ENCODE peak calls at places on chromosomes 2 and 18, in six cellular contexts. One of them, this sample, is unnamed.

GRCh38 chr18:48848641-48849143 is 102.1 kb downstream of the SMAD7 start:
- DNase-seq in central memory CD4-positive, alpha-beta T cell: no peak
- DNase-seq in activated naive CD4-positive, alpha-beta T cell treated with Interleukin-2 at 50 U/mL for 16 hours: no peak
- DNase-seq in lung: no peak
- DNase-seq in occipital lobe: no peak
- DNase-seq in renal cortical epithelial cell: peak
- DNase-seq in this sample: no peak

GRCh38 chr18:13161276-13161899 is 57.2 kb upstream of the LDLRAD4 start:
- DNase-seq in central memory CD4-positive, alpha-beta T cell: no peak
- DNase-seq in activated naive CD4-positive, alpha-beta T cell treated with Interleukin-2 at 50 U/mL for 16 hours: no peak
- DNase-seq in lung: no peak
- DNase-seq in occipital lobe: no peak
- DNase-seq in renal cortical epithelial cell: no peak
- DNase-seq in this sample: no peak

GRCh38 chr2:233976690-233977294 is 59.6 kb downstream of the TRPM8 start:
- DNase-seq in central memory CD4-positive, alpha-beta T cell: peak
- DNase-seq in activated naive CD4-positive, alpha-beta T cell treated with Interleukin-2 at 50 U/mL for 16 hours: no peak
- DNase-seq in lung: no peak
- DNase-seq in occipital lobe: no peak
- DNase-seq in renal cortical epithelial cell: peak
- DNase-seq in this sample: peak

GRCh38 chr2:220966636-220967035 is 605.5 kb downstream of the EPHA4 start:
- DNase-seq in central memory CD4-positive, alpha-beta T cell: no peak
- DNase-seq in activated naive CD4-positive, alpha-beta T cell treated with Interleukin-2 at 50 U/mL for 16 hours: no peak
- DNase-seq in lung: no peak
- DNase-seq in occipital lobe: no peak
- DNase-seq in renal cortical epithelial cell: peak
- DNase-seq in this sample: peak

GRCh38 chr2:71992036-71992435 is 155.6 kb downstream of the CYP26B1 start:
- DNase-seq in central memory CD4-positive, alpha-beta T cell: no peak
- DNase-seq in activated naive CD4-positive, alpha-beta T cell treated with Interleukin-2 at 50 U/mL for 16 hours: no peak
- DNase-seq in lung: no peak
- DNase-seq in occipital lobe: no peak
- DNase-seq in renal cortical epithelial cell: no peak
- DNase-seq in this sample: no peak

GRCh38 chr18:58320907-58321561 is 277.0 kb downstream of the NEDD4L start:
- DNase-seq in central memory CD4-positive, alpha-beta T cell: no peak
- DNase-seq in activated naive CD4-positive, alpha-beta T cell treated with Interleukin-2 at 50 U/mL for 16 hours: no peak
- DNase-seq in lung: no peak
- DNase-seq in occipital lobe: no peak
- DNase-seq in renal cortical epithelial cell: no peak
- DNase-seq in this sample: no peak

GRCh38 chr2:43605079-43605655 is 9.3 kb upstream of the THADA start:
- DNase-seq in central memory CD4-positive, alpha-beta T cell: no peak
- DNase-seq in activated naive CD4-positive, alpha-beta T cell treated with Interleukin-2 at 50 U/mL for 16 hours: peak
- DNase-seq in lung: no peak
- DNase-seq in occipital lobe: peak
- DNase-seq in renal cortical epithelial cell: peak
- DNase-seq in this sample: peak

GRCh38 chr2:218782529-218782845 is 540 bp downstream of the CYP27A1 start:
- DNase-seq in central memory CD4-positive, alpha-beta T cell: no peak
- DNase-seq in activated naive CD4-positive, alpha-beta T cell treated with Interleukin-2 at 50 U/mL for 16 hours: no peak
- DNase-seq in lung: no peak
- DNase-seq in occipital lobe: no peak
- DNase-seq in renal cortical epithelial cell: no peak
- DNase-seq in this sample: no peak

GRCh38 chr2:236239276-236240065 is 24.7 kb downstream of the ASB18 start:
- DNase-seq in central memory CD4-positive, alpha-beta T cell: no peak
- DNase-seq in activated naive CD4-positive, alpha-beta T cell treated with Interleukin-2 at 50 U/mL for 16 hours: no peak
- DNase-seq in lung: no peak
- DNase-seq in occipital lobe: no peak
- DNase-seq in renal cortical epithelial cell: no peak
- DNase-seq in this sample: no peak

GRCh38 chr18:66838340-66838987 is 234.6 kb upstream of the CDH19 start:
- DNase-seq in central memory CD4-positive, alpha-beta T cell: no peak
- DNase-seq in activated naive CD4-positive, alpha-beta T cell treated with Interleukin-2 at 50 U/mL for 16 hours: no peak
- DNase-seq in lung: no peak
- DNase-seq in occipital lobe: no peak
- DNase-seq in renal cortical epithelial cell: no peak
- DNase-seq in this sample: no peak

GRCh38 chr2:189024861-189025618 is 50.9 kb downstream of the COL3A1 start:
- DNase-seq in central memory CD4-positive, alpha-beta T cell: no peak
- DNase-seq in activated naive CD4-positive, alpha-beta T cell treated with Interleukin-2 at 50 U/mL for 16 hours: no peak
- DNase-seq in lung: no peak
- DNase-seq in occipital lobe: no peak
- DNase-seq in renal cortical epithelial cell: no peak
- DNase-seq in this sample: no peak

GRCh38 chr18:49020129-49020528 is 69.4 kb upstream of the SMAD7 start:
- DNase-seq in central memory CD4-positive, alpha-beta T cell: no peak
- DNase-seq in activated naive CD4-positive, alpha-beta T cell treated with Interleukin-2 at 50 U/mL for 16 hours: no peak
- DNase-seq in lung: no peak
- DNase-seq in occipital lobe: no peak
- DNase-seq in renal cortical epithelial cell: no peak
- DNase-seq in this sample: no peak

GRCh38 chr2:223797811-223798721 is 39.3 kb downstream of the AP1S3 start:
- DNase-seq in central memory CD4-positive, alpha-beta T cell: no peak
- DNase-seq in activated naive CD4-positive, alpha-beta T cell treated with Interleukin-2 at 50 U/mL for 16 hours: no peak
- DNase-seq in lung: no peak
- DNase-seq in occipital lobe: no peak
- DNase-seq in renal cortical epithelial cell: peak
- DNase-seq in this sample: peak

GRCh38 chr2:24883946-24884345 is 36.1 kb downstream of the ADCY3 start:
- DNase-seq in central memory CD4-positive, alpha-beta T cell: no peak
- DNase-seq in activated naive CD4-positive, alpha-beta T cell treated with Interleukin-2 at 50 U/mL for 16 hours: no peak
- DNase-seq in lung: no peak
- DNase-seq in occipital lobe: no peak
- DNase-seq in renal cortical epithelial cell: peak
- DNase-seq in this sample: no peak

GRCh38 chr2:67290451-67290991 is 106.6 kb upstream of the ETAA1 start:
- DNase-seq in central memory CD4-positive, alpha-beta T cell: no peak
- DNase-seq in activated naive CD4-positive, alpha-beta T cell treated with Interleukin-2 at 50 U/mL for 16 hours: no peak
- DNase-seq in lung: no peak
- DNase-seq in occipital lobe: no peak
- DNase-seq in renal cortical epithelial cell: peak
- DNase-seq in this sample: peak

GRCh38 chr2:137187258-137187657 is 421.9 kb downstream of the THSD7B start:
- DNase-seq in central memory CD4-positive, alpha-beta T cell: no peak
- DNase-seq in activated naive CD4-positive, alpha-beta T cell treated with Interleukin-2 at 50 U/mL for 16 hours: no peak
- DNase-seq in lung: no peak
- DNase-seq in occipital lobe: no peak
- DNase-seq in renal cortical epithelial cell: no peak
- DNase-seq in this sample: no peak

GRCh38 chr18:22108674-22109073 is 60.7 kb upstream of the GATA6 start:
- DNase-seq in central memory CD4-positive, alpha-beta T cell: no peak
- DNase-seq in activated naive CD4-positive, alpha-beta T cell treated with Interleukin-2 at 50 U/mL for 16 hours: no peak
- DNase-seq in lung: no peak
- DNase-seq in occipital lobe: no peak
- DNase-seq in renal cortical epithelial cell: peak
- DNase-seq in this sample: no peak

GRCh38 chr2:12941203-12941602 is 224.5 kb downstream of the TRIB2 start:
- DNase-seq in central memory CD4-positive, alpha-beta T cell: no peak
- DNase-seq in activated naive CD4-positive, alpha-beta T cell treated with Interleukin-2 at 50 U/mL for 16 hours: no peak
- DNase-seq in lung: no peak
- DNase-seq in occipital lobe: no peak
- DNase-seq in renal cortical epithelial cell: no peak
- DNase-seq in this sample: no peak

GRCh38 chr2:62369549-62370164 is 136.3 kb downstream of the TMEM17 start:
- DNase-seq in central memory CD4-positive, alpha-beta T cell: no peak
- DNase-seq in activated naive CD4-positive, alpha-beta T cell treated with Interleukin-2 at 50 U/mL for 16 hours: no peak
- DNase-seq in lung: no peak
- DNase-seq in occipital lobe: no peak
- DNase-seq in renal cortical epithelial cell: peak
- DNase-seq in this sample: no peak

GRCh38 chr2:159497256-159497655 is 119.1 kb downstream of the BAZ2B start:
- DNase-seq in central memory CD4-positive, alpha-beta T cell: no peak
- DNase-seq in activated naive CD4-positive, alpha-beta T cell treated with Interleukin-2 at 50 U/mL for 16 hours: no peak
- DNase-seq in lung: no peak
- DNase-seq in occipital lobe: no peak
- DNase-seq in renal cortical epithelial cell: peak
- DNase-seq in this sample: peak

GRCh38 chr2:133253793-133254192 is 314.5 kb downstream of the NCKAP5 start:
- DNase-seq in central memory CD4-positive, alpha-beta T cell: no peak
- DNase-seq in activated naive CD4-positive, alpha-beta T cell treated with Interleukin-2 at 50 U/mL for 16 hours: no peak
- DNase-seq in lung: no peak
- DNase-seq in occipital lobe: no peak
- DNase-seq in renal cortical epithelial cell: no peak
- DNase-seq in this sample: peak

GRCh38 chr2:240956161-240956934 is 42.1 kb upstream of the SNED1 start:
- DNase-seq in central memory CD4-positive, alpha-beta T cell: no peak
- DNase-seq in activated naive CD4-positive, alpha-beta T cell treated with Interleukin-2 at 50 U/mL for 16 hours: no peak
- DNase-seq in lung: no peak
- DNase-seq in occipital lobe: no peak
- DNase-seq in renal cortical epithelial cell: no peak
- DNase-seq in this sample: no peak

GRCh38 chr2:121599963-121600651 is 49.2 kb downstream of the CLASP1 start:
- DNase-seq in central memory CD4-positive, alpha-beta T cell: no peak
- DNase-seq in activated naive CD4-positive, alpha-beta T cell treated with Interleukin-2 at 50 U/mL for 16 hours: no peak
- DNase-seq in lung: no peak
- DNase-seq in occipital lobe: no peak
- DNase-seq in renal cortical epithelial cell: no peak
- DNase-seq in this sample: no peak

GRCh38 chr2:38512211-38512610 is 90.5 kb downstream of the HNRNPLL start:
- DNase-seq in central memory CD4-positive, alpha-beta T cell: no peak
- DNase-seq in activated naive CD4-positive, alpha-beta T cell treated with Interleukin-2 at 50 U/mL for 16 hours: no peak
- DNase-seq in lung: no peak
- DNase-seq in occipital lobe: no peak
- DNase-seq in renal cortical epithelial cell: no peak
- DNase-seq in this sample: no peak

GRCh38 chr2:215607790-215608189 is 171.9 kb upstream of the FN1 start:
- DNase-seq in central memory CD4-positive, alpha-beta T cell: no peak
- DNase-seq in activated naive CD4-positive, alpha-beta T cell treated with Interleukin-2 at 50 U/mL for 16 hours: no peak
- DNase-seq in lung: no peak
- DNase-seq in occipital lobe: no peak
- DNase-seq in renal cortical epithelial cell: no peak
- DNase-seq in this sample: no peak

GRCh38 chr2:154125900-154126299 is 254.2 kb downstream of the GALNT13 start:
- DNase-seq in central memory CD4-positive, alpha-beta T cell: no peak
- DNase-seq in activated naive CD4-positive, alpha-beta T cell treated with Interleukin-2 at 50 U/mL for 16 hours: no peak
- DNase-seq in lung: no peak
- DNase-seq in occipital lobe: no peak
- DNase-seq in renal cortical epithelial cell: no peak
- DNase-seq in this sample: no peak

GRCh38 chr2:28389399-28390240 is 3.0 kb upstream of the FOSL2 start:
- DNase-seq in central memory CD4-positive, alpha-beta T cell: no peak
- DNase-seq in activated naive CD4-positive, alpha-beta T cell treated with Interleukin-2 at 50 U/mL for 16 hours: no peak
- DNase-seq in lung: no peak
- DNase-seq in occipital lobe: no peak
- DNase-seq in renal cortical epithelial cell: peak
- DNase-seq in this sample: no peak

GRCh38 chr18:63199743-63200241 is 119.8 kb downstream of the BCL2 start:
- DNase-seq in central memory CD4-positive, alpha-beta T cell: peak
- DNase-seq in activated naive CD4-positive, alpha-beta T cell treated with Interleukin-2 at 50 U/mL for 16 hours: peak
- DNase-seq in lung: no peak
- DNase-seq in occipital lobe: no peak
- DNase-seq in renal cortical epithelial cell: no peak
- DNase-seq in this sample: no peak

GRCh38 chr2:152441961-152442360 is 107.0 kb downstream of the FMNL2 start:
- DNase-seq in central memory CD4-positive, alpha-beta T cell: no peak
- DNase-seq in activated naive CD4-positive, alpha-beta T cell treated with Interleukin-2 at 50 U/mL for 16 hours: no peak
- DNase-seq in lung: no peak
- DNase-seq in occipital lobe: no peak
- DNase-seq in renal cortical epithelial cell: no peak
- DNase-seq in this sample: no peak

GRCh38 chr2:95728878-95729511 is 137.2 kb downstream of the TRIM43 start:
- DNase-seq in central memory CD4-positive, alpha-beta T cell: peak
- DNase-seq in activated naive CD4-positive, alpha-beta T cell treated with Interleukin-2 at 50 U/mL for 16 hours: peak
- DNase-seq in lung: peak
- DNase-seq in occipital lobe: peak
- DNase-seq in renal cortical epithelial cell: peak
- DNase-seq in this sample: peak

GRCh38 chr2:48932667-48933066 is 177.1 kb upstream of the LHCGR start:
- DNase-seq in central memory CD4-positive, alpha-beta T cell: no peak
- DNase-seq in activated naive CD4-positive, alpha-beta T cell treated with Interleukin-2 at 50 U/mL for 16 hours: no peak
- DNase-seq in lung: no peak
- DNase-seq in occipital lobe: no peak
- DNase-seq in renal cortical epithelial cell: no peak
- DNase-seq in this sample: no peak

GRCh38 chr18:7980136-7980535 is 413.0 kb downstream of the PTPRM start:
- DNase-seq in central memory CD4-positive, alpha-beta T cell: no peak
- DNase-seq in activated naive CD4-positive, alpha-beta T cell treated with Interleukin-2 at 50 U/mL for 16 hours: no peak
- DNase-seq in lung: no peak
- DNase-seq in occipital lobe: no peak
- DNase-seq in renal cortical epithelial cell: no peak
- DNase-seq in this sample: no peak

GRCh38 chr18:36662000-36662399 is 166.8 kb downstream of the TPGS2 start:
- DNase-seq in central memory CD4-positive, alpha-beta T cell: no peak
- DNase-seq in activated naive CD4-positive, alpha-beta T cell treated with Interleukin-2 at 50 U/mL for 16 hours: no peak
- DNase-seq in lung: no peak
- DNase-seq in occipital lobe: no peak
- DNase-seq in renal cortical epithelial cell: no peak
- DNase-seq in this sample: no peak